ENCODE peak calls at places on chromosomes 7 and 10, in four cellular contexts. One of them, this sample, is unnamed.

GRCh38 chr7:37283701-37284100 is 165.0 kb downstream of the ELMO1 start:
- DNase-seq in A549: no peak
- DNase-seq in uterus: no peak
- DNase-seq in CD8-positive, alpha-beta T cell: no peak
- DNase-seq in this sample: no peak

GRCh38 chr7:88072036-88072714 is 138.1 kb downstream of the ADAM22 start:
- DNase-seq in A549: no peak
- DNase-seq in uterus: no peak
- DNase-seq in CD8-positive, alpha-beta T cell: no peak
- DNase-seq in this sample: no peak

GRCh38 chr10:32400961-32401360 is 45.0 kb upstream of the CCDC7 start:
- DNase-seq in A549: no peak
- DNase-seq in uterus: no peak
- DNase-seq in CD8-positive, alpha-beta T cell: no peak
- DNase-seq in this sample: no peak

GRCh38 chr7:35465791-35466336 is 212.0 kb upstream of the TBX20 start:
- DNase-seq in A549: no peak
- DNase-seq in uterus: no peak
- DNase-seq in CD8-positive, alpha-beta T cell: no peak
- DNase-seq in this sample: no peak

GRCh38 chr7:20642171-20642570 is 26.7 kb downstream of the ABCB5 start:
- DNase-seq in A549: no peak
- DNase-seq in uterus: no peak
- DNase-seq in CD8-positive, alpha-beta T cell: no peak
- DNase-seq in this sample: no peak

GRCh38 chr7:2637505-2638223 is 5.9 kb downstream of the TTYH3 start:
- DNase-seq in A549: no peak
- DNase-seq in uterus: peak
- DNase-seq in CD8-positive, alpha-beta T cell: no peak
- DNase-seq in this sample: no peak

GRCh38 chr7:117872565-117873055 is 631 bp downstream of the CTTNBP2 start:
- DNase-seq in A549: no peak
- DNase-seq in uterus: peak
- DNase-seq in CD8-positive, alpha-beta T cell: no peak
- DNase-seq in this sample: no peak

GRCh38 chr10:69323622-69324021 is 45.3 kb downstream of the HK1 start:
- DNase-seq in A549: no peak
- DNase-seq in uterus: no peak
- DNase-seq in CD8-positive, alpha-beta T cell: no peak
- DNase-seq in this sample: no peak

GRCh38 chr10:126215767-126216166 is 172.5 kb downstream of the ADAM12 start:
- DNase-seq in A549: no peak
- DNase-seq in uterus: no peak
- DNase-seq in CD8-positive, alpha-beta T cell: no peak
- DNase-seq in this sample: no peak

GRCh38 chr7:85806321-85806720 is 619.5 kb upstream of the SEMA3D start:
- DNase-seq in A549: peak
- DNase-seq in uterus: no peak
- DNase-seq in CD8-positive, alpha-beta T cell: no peak
- DNase-seq in this sample: no peak
- TF ChIP-seq CTCF in A549: no peak
- TF ChIP-seq CTCF in uterus: no peak
- TF ChIP-seq CTCF in CD8-positive, alpha-beta T cell: no peak
- TF ChIP-seq CTCF in this sample: peak

GRCh38 chr10:87870154-87870553 is 6.7 kb downstream of the PTEN start:
- DNase-seq in A549: no peak
- DNase-seq in uterus: no peak
- DNase-seq in CD8-positive, alpha-beta T cell: no peak
- DNase-seq in this sample: no peak

GRCh38 chr10:87875929-87876571 is 12.6 kb downstream of the PTEN start:
- DNase-seq in A549: no peak
- DNase-seq in uterus: no peak
- DNase-seq in CD8-positive, alpha-beta T cell: no peak
- DNase-seq in this sample: no peak

GRCh38 chr10:87872828-87873227 is 9.4 kb downstream of the PTEN start:
- DNase-seq in A549: no peak
- DNase-seq in uterus: no peak
- DNase-seq in CD8-positive, alpha-beta T cell: no peak
- DNase-seq in this sample: no peak

GRCh38 chr10:87878664-87879459 is 15.4 kb downstream of the PTEN start:
- DNase-seq in A549: no peak
- DNase-seq in uterus: no peak
- DNase-seq in CD8-positive, alpha-beta T cell: no peak
- DNase-seq in this sample: no peak

DNA sequence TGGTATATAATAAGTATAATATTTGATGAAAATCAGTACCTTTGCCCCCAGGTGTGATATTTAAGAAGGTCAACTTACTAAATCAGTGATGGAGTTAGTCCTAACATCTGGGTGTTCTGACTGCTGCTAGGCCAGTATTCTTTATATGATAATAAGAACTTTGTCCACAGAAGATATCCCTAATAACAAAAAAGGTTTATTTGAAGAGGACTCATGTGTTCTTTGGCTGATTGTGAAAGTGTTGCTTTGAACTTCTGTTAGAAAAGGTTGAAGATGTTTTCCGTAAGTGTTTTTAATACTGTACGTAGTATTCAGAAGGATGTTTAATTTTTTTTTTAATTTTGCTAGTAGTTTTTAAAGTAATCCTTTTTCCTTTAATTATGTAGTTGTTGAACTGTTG is 10.2 kb downstream of the PTEN start:
- DNase-seq in A549: no peak
- DNase-seq in uterus: no peak
- DNase-seq in CD8-positive, alpha-beta T cell: no peak
- DNase-seq in this sample: no peak
- H3K4me3 ChIP-seq in A549: no peak
- H3K4me3 ChIP-seq in uterus: no peak
- H3K4me3 ChIP-seq in CD8-positive, alpha-beta T cell: no peak
- H3K4me3 ChIP-seq in this sample: peak

GRCh38 chr10:48233643-48234042 is 40.9 kb downstream of the FRMPD2 start:
- DNase-seq in A549: no peak
- DNase-seq in uterus: no peak
- DNase-seq in CD8-positive, alpha-beta T cell: no peak
- DNase-seq in this sample: no peak
- TF ChIP-seq CTCF in A549: no peak
- TF ChIP-seq CTCF in uterus: no peak
- TF ChIP-seq CTCF in CD8-positive, alpha-beta T cell: no peak
- TF ChIP-seq CTCF in this sample: no peak

GRCh38 chr7:128106840-128107239 is 75.6 kb upstream of the LRRC4 start:
- DNase-seq in A549: no peak
- DNase-seq in uterus: no peak
- DNase-seq in CD8-positive, alpha-beta T cell: no peak
- DNase-seq in this sample: no peak

GRCh38 chr7:128110641-128111365 is 79.6 kb upstream of the LRRC4 start:
- DNase-seq in A549: no peak
- DNase-seq in uterus: no peak
- DNase-seq in CD8-positive, alpha-beta T cell: no peak
- DNase-seq in this sample: no peak

GRCh38 chr7:128108129-128108528 is 76.9 kb upstream of the LRRC4 start:
- DNase-seq in A549: no peak
- DNase-seq in uterus: no peak
- DNase-seq in CD8-positive, alpha-beta T cell: no peak
- DNase-seq in this sample: no peak

GRCh38 chr7:128112018-128112780 is 81.0 kb upstream of the LRRC4 start:
- DNase-seq in A549: no peak
- DNase-seq in uterus: no peak
- DNase-seq in CD8-positive, alpha-beta T cell: no peak
- DNase-seq in this sample: no peak

GRCh38 chr7:128108641-128109423 is 77.6 kb upstream of the LRRC4 start:
- DNase-seq in A549: no peak
- DNase-seq in uterus: no peak
- DNase-seq in CD8-positive, alpha-beta T cell: no peak
- DNase-seq in this sample: no peak
- H3K4me3 ChIP-seq in A549: no peak
- H3K4me3 ChIP-seq in uterus: no peak
- H3K4me3 ChIP-seq in CD8-positive, alpha-beta T cell: peak
- H3K4me3 ChIP-seq in this sample: no peak

GRCh38 chr7:43727494-43727893 is 1.8 kb downstream of the COA1 start:
- DNase-seq in A549: no peak
- DNase-seq in uterus: no peak
- DNase-seq in CD8-positive, alpha-beta T cell: no peak
- DNase-seq in this sample: no peak

GRCh38 chr7:43729924-43730248 is 563 bp upstream of the COA1 start:
- DNase-seq in A549: no peak
- DNase-seq in uterus: no peak
- DNase-seq in CD8-positive, alpha-beta T cell: no peak
- DNase-seq in this sample: no peak

GRCh38 chr7:43726466-43726865 is 2.9 kb downstream of the COA1 start:
- DNase-seq in A549: no peak
- DNase-seq in uterus: no peak
- DNase-seq in CD8-positive, alpha-beta T cell: no peak
- DNase-seq in this sample: no peak

GRCh38 chr7:43727003-43727402 is 2.3 kb downstream of the COA1 start:
- DNase-seq in A549: no peak
- DNase-seq in uterus: no peak
- DNase-seq in CD8-positive, alpha-beta T cell: no peak
- DNase-seq in this sample: no peak

DNA sequence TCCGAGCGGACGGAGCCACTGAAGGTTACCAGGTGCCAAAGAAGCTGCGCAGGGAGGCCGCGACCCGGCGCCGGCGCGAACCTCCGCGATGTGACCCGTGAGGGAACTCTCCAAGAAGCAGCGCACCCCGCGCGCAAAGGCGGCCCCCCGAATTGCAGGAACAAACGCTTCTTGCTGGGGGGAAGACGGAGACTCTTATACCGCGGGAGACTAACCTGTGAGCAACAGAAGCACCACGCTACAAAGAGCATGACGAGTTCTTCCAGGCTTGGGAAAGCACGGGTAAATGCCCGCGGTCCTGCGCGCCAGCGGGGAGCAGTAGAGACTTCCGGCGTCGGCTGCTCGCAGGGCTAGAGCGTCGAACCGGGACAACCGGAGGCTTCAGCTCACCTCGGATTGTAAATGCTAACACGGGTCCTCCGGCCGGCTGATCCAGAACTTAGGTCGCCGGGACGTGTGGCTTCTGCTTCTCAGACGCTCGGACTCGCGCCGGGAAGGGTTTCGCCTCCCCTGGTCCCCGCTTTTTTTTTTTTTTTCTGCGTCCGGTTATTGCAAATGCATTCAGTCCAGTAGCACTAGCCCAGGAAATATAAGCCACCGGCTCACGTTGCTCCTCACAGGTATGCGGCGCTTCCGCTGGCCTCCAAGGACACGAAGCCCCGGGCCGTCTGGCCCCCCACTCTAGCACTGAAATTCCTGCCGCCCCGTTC is at the start of gene COA1:
- DNase-seq in A549: peak
- DNase-seq in uterus: peak
- DNase-seq in CD8-positive, alpha-beta T cell: peak
- DNase-seq in this sample: peak
- TF ChIP-seq CTCF in A549: no peak
- TF ChIP-seq CTCF in uterus: peak
- TF ChIP-seq CTCF in CD8-positive, alpha-beta T cell: no peak
- TF ChIP-seq CTCF in this sample: no peak

DNA sequence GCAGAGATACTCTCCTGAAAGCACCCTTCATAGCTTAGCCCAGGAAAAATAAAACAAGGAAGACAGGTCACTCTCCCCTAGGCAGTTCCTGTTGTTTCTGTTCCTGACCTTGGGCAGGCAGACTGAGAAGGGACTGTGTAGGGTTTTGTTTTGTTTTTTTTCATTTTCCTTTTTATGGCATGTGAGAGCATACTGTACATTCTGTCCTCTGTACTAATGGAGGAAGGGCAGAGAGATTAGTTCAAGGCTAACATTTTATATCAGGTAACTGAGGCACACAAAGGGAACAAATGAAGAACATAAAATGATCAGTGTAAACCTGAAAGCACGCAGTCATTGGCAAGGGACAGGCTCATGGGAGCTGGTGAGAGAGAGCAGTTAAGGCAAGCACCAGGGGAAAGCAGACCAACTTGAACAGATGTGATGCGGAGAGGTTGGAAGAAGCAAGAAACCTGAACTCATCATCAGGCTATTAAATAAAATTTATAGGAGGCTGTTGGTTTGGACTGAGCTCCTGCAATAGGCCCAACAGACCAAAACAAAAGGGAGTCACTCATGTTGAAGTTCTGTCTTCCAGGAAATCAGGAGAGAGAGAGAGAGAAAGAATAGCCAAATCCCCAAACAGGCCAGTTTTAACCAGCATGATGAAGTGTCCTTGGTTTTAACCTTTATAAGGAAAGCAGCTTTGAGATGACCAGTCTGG is 34.2 kb upstream of the PDCD4 start:
- DNase-seq in A549: no peak
- DNase-seq in uterus: peak
- DNase-seq in CD8-positive, alpha-beta T cell: no peak
- DNase-seq in this sample: no peak
- H3K4me3 ChIP-seq in A549: no peak
- H3K4me3 ChIP-seq in uterus: no peak
- H3K4me3 ChIP-seq in CD8-positive, alpha-beta T cell: no peak
- H3K4me3 ChIP-seq in this sample: no peak

GRCh38 chr10:121002586-121003205 is 151.5 kb downstream of the WDR11 start:
- DNase-seq in A549: no peak
- DNase-seq in uterus: no peak
- DNase-seq in CD8-positive, alpha-beta T cell: no peak
- DNase-seq in this sample: no peak

GRCh38 chr10:120998782-120999285 is 147.7 kb downstream of the WDR11 start:
- DNase-seq in A549: no peak
- DNase-seq in uterus: no peak
- DNase-seq in CD8-positive, alpha-beta T cell: no peak
- DNase-seq in this sample: no peak

GRCh38 chr10:120997313-120998102 is 146.3 kb downstream of the WDR11 start:
- DNase-seq in A549: no peak
- DNase-seq in uterus: no peak
- DNase-seq in CD8-positive, alpha-beta T cell: no peak
- DNase-seq in this sample: no peak

GRCh38 chr10:120998251-120998650 is 147.1 kb downstream of the WDR11 start:
- DNase-seq in A549: no peak
- DNase-seq in uterus: no peak
- DNase-seq in CD8-positive, alpha-beta T cell: no peak
- DNase-seq in this sample: no peak

DNA sequence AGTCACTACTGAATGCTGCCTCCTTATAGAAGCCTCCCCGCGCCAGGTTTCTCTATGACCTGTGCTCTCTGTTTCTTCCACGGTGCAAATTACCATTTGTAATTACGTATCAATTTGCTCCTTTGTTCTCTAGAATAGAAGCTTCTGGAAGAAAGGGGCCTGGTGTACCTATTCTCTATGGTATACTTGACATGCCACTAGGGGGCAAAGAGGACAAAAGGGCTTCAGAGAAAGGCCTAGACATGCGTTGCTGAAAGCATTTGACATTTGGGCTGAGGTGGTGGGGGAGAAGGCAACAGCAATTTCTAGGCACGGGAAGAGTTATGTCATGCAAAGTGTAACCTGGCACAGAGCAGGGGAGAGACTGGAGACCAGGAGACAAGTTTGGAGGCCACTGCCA is 148.7 kb downstream of the WDR11 start:
- DNase-seq in A549: no peak
- DNase-seq in uterus: no peak
- DNase-seq in CD8-positive, alpha-beta T cell: no peak
- DNase-seq in this sample: no peak
- TF ChIP-seq CTCF in A549: no peak
- TF ChIP-seq CTCF in uterus: no peak
- TF ChIP-seq CTCF in CD8-positive, alpha-beta T cell: no peak
- TF ChIP-seq CTCF in this sample: no peak